ENCODE peak calls at places on chromosomes 1 and 21, in six cellular contexts. L is RWPE2, V is astrocyte of the cerebellum, U is astrocyte of the spinal cord, X is ascending aorta, C is epithelial cell of esophagus. K is an unnamed sample.

GRCh38 chr1:233844275-233844674 is 60.2 kb upstream of the SLC35F3 start:
- DNase-seq in L (no peak), V (no peak), U (no peak), X (no peak), C (no peak), K (no peak)

GRCh38 chr21:28212056-28212455 is 780.6 kb downstream of the LTN1 start:
- DNase-seq in L (no peak), V (peak), U (no peak), X (no peak), C (no peak), K (no peak)

GRCh38 chr1:238360474-238360873 is 469.8 kb upstream of the ZP4 start:
- DNase-seq in L (no peak), V (no peak), U (no peak), X (no peak), C (no peak), K (no peak)

GRCh38 chr1:192747942-192748341 is 60.9 kb upstream of the RGS2 start:
- DNase-seq in L (no peak), V (no peak), U (no peak), X (no peak), C (peak), K (peak)

GRCh38 chr1:190615818-190616217 is 138.2 kb upstream of the BRINP3 start:
- DNase-seq in L (no peak), V (no peak), U (no peak), X (no peak), C (no peak), K (no peak)

GRCh38 chr1:110337704-110338199 is 1.4 kb upstream of the RBM15 start:
- DNase-seq in L (no peak), V (no peak), U (no peak), X (peak), C (peak), K (no peak)

GRCh38 chr1:4108741-4109625 is 208.9 kb upstream of the C1orf174 start:
- DNase-seq in L (peak), V (no peak), U (no peak), X (no peak), C (no peak), K (no peak)

GRCh38 chr1:225699336-225699735 is 46.4 kb upstream of the ENAH start:
- DNase-seq in L (no peak), V (no peak), U (peak), X (no peak), C (no peak), K (no peak)

GRCh38 chr1:210800756-210801155 is 333.2 kb downstream of the KCNH1 start:
- DNase-seq in L (no peak), V (no peak), U (no peak), X (no peak), C (no peak), K (no peak)

DNA sequence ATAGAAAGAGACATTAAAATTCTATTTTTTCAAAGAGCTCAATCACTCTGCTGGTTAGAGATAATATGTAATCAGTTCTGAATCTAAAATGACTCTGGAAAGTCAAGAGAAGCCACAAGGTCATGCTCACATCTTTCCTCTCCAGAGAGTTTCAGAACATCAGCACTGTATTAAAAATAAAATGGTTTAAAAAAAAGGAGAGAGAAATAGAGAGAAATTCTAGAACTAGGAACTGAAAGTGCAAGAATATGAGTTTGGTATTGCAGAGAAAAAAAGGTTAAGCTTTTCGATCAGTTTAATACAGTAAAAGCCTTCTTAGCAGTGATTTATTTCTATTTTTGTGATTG is 44.0 kb upstream of the DIPK1A start:
- DNase-seq in L (no peak), V (no peak), U (no peak), X (no peak), C (no peak), K (no peak)
- H3K4me3 ChIP-seq in L (no peak), V (no peak), U (no peak), X (no peak), C (no peak), K (no peak)

GRCh38 chr1:152035406-152036315 is 1.1 kb downstream of the S100A11 start:
- DNase-seq in L (no peak), V (no peak), U (peak), X (no peak), C (no peak), K (no peak)

GRCh38 chr1:152034654-152035405 is 2.0 kb downstream of the S100A11 start:
- DNase-seq in L (no peak), V (no peak), U (peak), X (peak), C (peak), K (peak)

GRCh38 chr1:152036316-152037216 is at the start of gene S100A11:
- DNase-seq in L (peak), V (peak), U (peak), X (peak), C (peak), K (peak)

GRCh38 chr1:152037920-152038658 is 1.3 kb upstream of the S100A11 start:
- DNase-seq in L (no peak), V (no peak), U (no peak), X (no peak), C (no peak), K (no peak)

DNA sequence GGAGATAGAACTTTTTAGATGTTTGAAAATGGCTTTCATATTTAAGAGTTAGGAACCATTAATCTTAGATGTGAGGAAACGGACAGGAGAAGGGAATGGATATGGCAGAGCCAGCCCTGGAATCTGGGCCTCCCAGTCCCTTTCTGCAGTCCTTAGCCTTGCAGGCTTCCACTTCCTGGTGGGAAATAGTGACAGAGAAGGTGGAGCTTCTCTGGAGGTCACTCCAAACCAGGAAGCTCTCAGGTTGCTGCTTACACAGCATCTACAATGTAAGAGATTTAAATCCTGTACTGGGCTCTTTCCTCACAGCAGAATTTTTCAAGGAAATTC is 2.5 kb downstream of the S100A11 start:
- DNase-seq in L (no peak), V (no peak), U (no peak), X (no peak), C (no peak), K (no peak)
- H3K4me3 ChIP-seq in L (peak), V (peak), U (peak), X (peak), C (peak), K (peak)

GRCh38 chr1:111595807-111596206 is 23.8 kb upstream of the RAP1A start:
- DNase-seq in L (no peak), V (no peak), U (no peak), X (no peak), C (no peak), K (no peak)

GRCh38 chr1:111597433-111597832 is 22.2 kb upstream of the RAP1A start:
- DNase-seq in L (no peak), V (no peak), U (no peak), X (no peak), C (no peak), K (no peak)

GRCh38 chr1:111594128-111594693 is 25.4 kb upstream of the RAP1A start:
- DNase-seq in L (no peak), V (no peak), U (no peak), X (no peak), C (no peak), K (no peak)

GRCh38 chr1:111598534-111598933 is 21.1 kb upstream of the RAP1A start:
- DNase-seq in L (no peak), V (no peak), U (no peak), X (no peak), C (no peak), K (no peak)

GRCh38 chr1:111596499-111596898 is 23.1 kb upstream of the RAP1A start:
- DNase-seq in L (no peak), V (no peak), U (no peak), X (no peak), C (no peak), K (no peak)
- H3K4me3 ChIP-seq in L (no peak), V (no peak), U (no peak), X (no peak), C (no peak), K (no peak)

GRCh38 chr1:31815752-31816484 is at the start of gene SPOCD1:
- DNase-seq in L (no peak), V (no peak), U (peak), X (peak), C (peak), K (peak)
- H3K4me3 ChIP-seq in L (no peak), V (no peak), U (peak), X (no peak), C (peak), K (no peak)

DNA sequence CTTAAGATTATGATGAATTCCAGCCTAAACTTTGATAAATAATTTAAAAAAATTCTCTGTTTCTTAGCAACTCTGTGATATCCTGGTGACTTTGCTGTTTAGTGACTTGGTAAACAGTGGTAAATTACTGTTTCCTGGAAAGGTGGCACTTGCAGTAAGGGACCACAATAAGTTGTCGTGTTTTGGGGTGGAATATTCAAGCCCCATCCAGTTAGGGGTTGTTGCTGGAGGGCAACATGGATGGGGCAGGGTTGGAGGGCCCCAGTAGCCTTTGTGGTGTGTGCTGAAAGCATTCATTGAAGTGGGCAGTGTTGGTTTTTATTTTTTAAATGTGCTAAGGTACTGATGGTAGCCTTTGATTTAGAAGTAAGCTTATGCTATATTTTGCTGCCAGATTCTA is 30.3 kb downstream of the PRDM2 start:
- DNase-seq in L (no peak), V (no peak), U (no peak), X (no peak), C (no peak), K (no peak)
- H3K4me3 ChIP-seq in L (no peak), V (no peak), U (no peak), X (no peak), C (no peak), K (no peak)

DNA sequence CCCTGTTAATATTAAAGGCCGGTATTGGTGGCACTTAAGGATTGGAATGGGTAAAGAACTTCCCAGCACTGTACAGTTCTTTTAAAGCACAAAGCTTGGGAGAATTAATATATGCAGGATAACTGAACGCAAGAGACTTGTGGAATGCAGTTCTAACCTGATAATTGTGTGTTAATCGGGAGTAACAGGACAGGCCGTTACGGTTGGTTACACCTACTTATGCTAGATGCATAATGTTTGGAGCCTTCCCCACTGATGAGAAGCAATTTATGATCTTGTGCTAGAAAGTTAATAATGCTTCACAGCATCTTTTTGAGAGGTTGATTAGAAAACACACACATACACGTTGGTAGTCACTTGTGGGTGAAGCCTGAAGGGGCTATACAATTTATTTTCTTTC is 7.0 kb downstream of the CHTOP start:
- DNase-seq in L (no peak), V (no peak), U (no peak), X (no peak), C (no peak), K (no peak)
- H3K4me3 ChIP-seq in L (no peak), V (no peak), U (no peak), X (no peak), C (no peak), K (no peak)

GRCh38 chr1:42385283-42385682 is 4.7 kb downstream of the RIMKLA start:
- DNase-seq in L (no peak), V (no peak), U (peak), X (no peak), C (no peak), K (no peak)

GRCh38 chr1:42379794-42380616 is 587 bp upstream of the RIMKLA start:
- DNase-seq in L (no peak), V (peak), U (peak), X (no peak), C (peak), K (no peak)

GRCh38 chr1:42380617-42381423 is at the start of gene RIMKLA:
- DNase-seq in L (no peak), V (no peak), U (no peak), X (peak), C (peak), K (no peak)

GRCh38 chr1:42386051-42386450 is 5.5 kb downstream of the RIMKLA start:
- DNase-seq in L (no peak), V (no peak), U (no peak), X (no peak), C (no peak), K (no peak)

GRCh38 chr1:42381424-42381673 is 757 bp downstream of the RIMKLA start:
- DNase-seq in L (no peak), V (no peak), U (no peak), X (no peak), C (no peak), K (no peak)
- H3K4me3 ChIP-seq in L (peak), V (no peak), U (no peak), X (no peak), C (no peak), K (no peak)

GRCh38 chr21:34076835-34077234 is 3.5 kb downstream of the MRPS6 start:
- DNase-seq in L (no peak), V (no peak), U (no peak), X (no peak), C (no peak), K (no peak)
- H3K4me3 ChIP-seq in L (no peak), V (no peak), U (no peak), X (no peak), C (no peak), K (no peak)

DNA sequence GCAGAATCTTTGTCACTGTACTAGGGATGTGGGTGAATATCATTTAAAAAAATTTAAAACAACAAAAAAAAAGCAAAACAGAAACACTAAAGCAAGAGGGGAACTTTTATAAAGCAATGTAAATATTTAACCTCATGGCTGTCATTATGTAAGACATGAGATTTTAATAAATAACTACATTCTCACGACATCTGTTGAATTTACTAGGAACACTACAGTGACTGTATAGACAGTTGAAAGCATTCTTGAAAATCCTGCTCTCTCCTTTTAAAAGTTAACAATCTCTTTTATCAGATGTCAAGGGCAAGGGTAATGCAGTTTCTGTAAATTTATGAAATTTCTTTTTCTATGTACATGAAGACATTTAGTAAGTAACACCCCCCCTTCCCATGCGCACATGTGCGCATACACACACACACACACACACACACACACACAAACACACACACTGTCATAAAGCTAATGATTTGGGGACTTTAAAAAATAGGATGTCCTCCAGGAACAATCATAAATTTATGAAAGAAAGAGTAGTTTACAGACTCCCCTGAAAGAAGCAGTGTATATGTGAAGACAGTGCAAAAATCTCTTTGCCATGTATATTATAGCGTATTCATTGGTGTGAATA is 51.7 kb downstream of the PROX1 start:
- DNase-seq in L (no peak), V (no peak), U (no peak), X (no peak), C (no peak), K (no peak)
- H3K4me3 ChIP-seq in L (no peak), V (no peak), U (no peak), X (no peak), C (no peak), K (no peak)

K was measured in mammary epithelial cell.